ENCODE peak calls at places on chromosome 11, in ten cellular contexts. X is upper lobe of left lung; C is osteoblast; S is sigmoid colon; R is aorta; M is CD8-positive, alpha-beta memory T cell; D is psoas muscle; N is IMR-90; P is fibroblast of lung; W is cardiac muscle cell. O is an unnamed sample. For H3K4me1, the result is how much of the 10 kb centered on the place peaks cover.

GRCh38 chr11:61507962-61508824 is at the start of gene LRRC10B:
- DNase-seq in C (no peak), S (no peak), W (peak), P (no peak), M (no peak), D (peak), N (no peak), X (peak), R (peak), O (no peak)

GRCh38 chr11:129247129-129247528 is 55.0 kb upstream of the ARHGAP32 start:
- DNase-seq in M (no peak), N (peak), X (no peak), C (no peak), W (no peak), P (peak), D (no peak), R (no peak), S (no peak), O (peak)

GRCh38 chr11:17012712-17013547 is 1.3 kb downstream of the PLEKHA7 start:
- DNase-seq in C (peak), R (peak), D (peak), N (peak), X (peak), P (peak), S (peak), W (peak), M (no peak), O (no peak)

GRCh38 chr11:108135845-108136599 is 14.7 kb downstream of the ACAT1 start:
- DNase-seq in D (no peak), N (peak), X (no peak), C (no peak), R (no peak), P (peak), S (no peak), W (no peak), M (no peak), O (peak)

GRCh38 chr11:65539401-65540289 is 14.8 kb downstream of the SCYL1 start:
- DNase-seq in W (no peak), S (peak), D (no peak), N (no peak), C (peak), M (no peak), P (no peak), X (peak), R (no peak), O (no peak)

GRCh38 chr11:57325735-57326048 is 940 bp upstream of the TNKS1BP1 start:
- DNase-seq in D (peak), S (peak), W (no peak), M (no peak), P (no peak), X (peak), C (no peak), N (no peak), R (no peak), O (no peak)

GRCh38 chr11:95289378-95289777 is 58.4 kb upstream of the SESN3 start:
- DNase-seq in X (no peak), N (no peak), C (no peak), D (no peak), W (no peak), M (no peak), P (peak), S (no peak), R (no peak), O (no peak)

GRCh38 chr11:83249972-83250593 is 36.1 kb downstream of the CCDC90B start:
- DNase-seq in M (no peak), C (peak), R (no peak), X (no peak), W (peak), P (peak), N (peak), D (no peak), S (no peak), O (no peak)

GRCh38 chr11:113090716-113091577 is 129.7 kb downstream of the NCAM1 start:
- DNase-seq in R (no peak), C (no peak), M (no peak), N (no peak), X (no peak), D (no peak), W (no peak), S (no peak), P (no peak), O (no peak)

GRCh38 chr11:2507945-2508749 is 63.3 kb downstream of the KCNQ1 start:
- DNase-seq in D (no peak), R (peak), N (no peak), W (no peak), C (peak), S (peak), M (no peak), P (no peak), X (no peak), O (no peak)

GRCh38 chr11:1260023-1260501 is 37.2 kb downstream of the MUC5B start:
- DNase-seq in X (no peak), M (peak), N (no peak), R (no peak), C (peak), D (no peak), W (no peak), S (no peak), P (no peak), O (peak)

GRCh38 chr11:6476571-6476970 is 2.8 kb upstream of the TRIM3 start:
- DNase-seq in W (no peak), N (no peak), M (no peak), R (no peak), X (no peak), C (no peak), S (no peak), P (no peak), D (no peak), O (no peak)

GRCh38 chr11:43943931-43944751 is 1.7 kb downstream of the C11orf96 start:
- DNase-seq in P (peak), X (no peak), C (peak), S (peak), D (peak), N (peak), M (no peak), R (peak), W (peak), O (no peak)

GRCh38 chr11:10438451-10438850 is 16.6 kb upstream of the AMPD3 start:
- DNase-seq in M (no peak), N (peak), X (no peak), S (no peak), P (peak), C (no peak), D (no peak), W (no peak), R (no peak), O (no peak)

GRCh38 chr11:6629892-6630631 is 10.8 kb upstream of the TPP1 start:
- DNase-seq in M (no peak), P (no peak), D (no peak), W (peak), X (no peak), S (no peak), N (no peak), R (no peak), C (peak), O (no peak)

GRCh38 chr11:65310215-65310614 is 4.5 kb upstream of the CDC42EP2 start:
- DNase-seq in X (peak), R (no peak), P (peak), D (peak), N (no peak), M (no peak), W (no peak), C (peak), S (no peak), O (no peak)

GRCh38 chr11:94543695-94544581 is at the start of gene FUT4:
- DNase-seq in R (peak), S (peak), W (peak), P (peak), M (peak), D (peak), N (peak), X (peak), C (peak), O (peak)

DNA sequence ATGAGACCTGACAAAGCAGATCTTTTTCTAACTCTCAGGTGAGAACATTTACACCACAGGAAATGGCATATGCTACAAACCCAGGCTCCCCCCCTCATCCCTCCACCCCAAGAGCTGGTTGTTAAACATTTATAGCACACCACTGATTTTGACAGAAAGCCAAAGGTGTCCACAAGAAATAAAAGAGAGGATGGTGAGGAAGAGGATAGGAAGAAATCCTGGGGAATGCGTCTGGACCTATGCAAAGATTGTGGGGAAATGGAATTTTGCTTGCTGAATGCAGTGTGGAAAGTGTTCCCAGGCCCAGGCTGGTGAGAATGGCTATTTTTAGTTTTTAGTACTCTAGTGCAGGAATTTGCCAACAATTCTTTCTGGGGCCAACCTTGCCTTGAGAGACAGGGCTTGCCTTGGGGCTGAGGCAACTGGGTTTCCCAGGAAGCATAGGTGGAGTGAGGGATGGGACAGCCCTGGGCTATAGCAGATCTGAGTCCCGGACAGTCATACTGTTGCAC is 163.9 kb downstream of the ADAMTS15 start:
- DNase-seq in N (peak), X (no peak), P (peak), M (no peak), D (no peak), C (no peak), R (no peak), W (peak), S (no peak), O (no peak)
- H3K27ac ChIP-seq in N (peak), X (no peak), P (peak), M (no peak), D (no peak), C (peak), R (peak), W (peak), S (no peak), O (no peak)

DNA sequence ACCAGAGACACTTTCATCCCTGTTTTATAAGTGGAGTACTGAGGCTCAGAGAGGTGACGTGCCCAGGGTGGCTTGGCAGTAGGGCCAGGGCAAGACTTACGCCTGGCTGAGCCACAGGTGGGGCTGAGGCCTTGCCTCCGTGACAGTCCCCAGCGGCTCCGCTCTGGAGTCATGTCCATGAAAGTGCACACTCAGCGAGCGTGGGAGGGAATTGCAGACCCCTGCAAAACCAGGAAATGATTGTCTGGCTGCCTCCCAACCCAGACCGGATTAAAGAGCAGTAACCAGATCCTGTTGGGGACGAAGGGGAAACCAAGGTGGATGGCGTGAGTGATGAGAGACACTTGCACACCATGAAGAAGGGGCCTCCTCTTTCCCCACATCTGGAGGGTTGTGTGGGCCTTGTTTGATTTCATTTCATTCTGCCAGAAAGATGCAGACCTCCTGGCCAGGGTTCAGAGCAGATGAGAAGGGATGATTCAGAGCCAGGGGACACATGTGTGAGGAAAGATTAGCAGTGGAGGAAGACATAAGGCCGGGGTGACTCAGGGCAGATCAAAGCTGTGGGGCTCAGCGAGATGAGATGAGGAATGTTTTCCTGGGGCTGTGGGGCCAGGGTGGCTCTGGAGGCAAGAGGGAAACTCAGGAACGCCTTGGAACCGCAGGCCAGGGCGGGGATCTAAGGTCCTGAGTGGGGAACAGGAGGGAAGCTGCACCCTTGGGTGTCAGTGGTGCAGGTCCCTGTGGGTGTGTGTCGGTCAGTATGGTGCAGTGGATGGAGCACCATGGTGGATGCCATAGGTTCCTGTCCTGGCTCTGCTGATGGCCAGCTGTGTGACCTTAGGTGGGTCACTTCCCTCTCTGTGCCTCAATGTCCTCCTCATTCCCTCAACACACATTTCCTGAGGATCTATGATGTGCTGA is 29.9 kb upstream of the LRRC32 start:
- DNase-seq in X (no peak), C (peak), D (peak), P (peak), N (peak), M (no peak), R (no peak), W (no peak), S (no peak), O (no peak)
- H3K4me1 ChIP-seq in X (under half), C (under half), D (under half), P (under half), N (under half), M (under half), R (under half), W (under half), S (under half), O (under half)

DNA sequence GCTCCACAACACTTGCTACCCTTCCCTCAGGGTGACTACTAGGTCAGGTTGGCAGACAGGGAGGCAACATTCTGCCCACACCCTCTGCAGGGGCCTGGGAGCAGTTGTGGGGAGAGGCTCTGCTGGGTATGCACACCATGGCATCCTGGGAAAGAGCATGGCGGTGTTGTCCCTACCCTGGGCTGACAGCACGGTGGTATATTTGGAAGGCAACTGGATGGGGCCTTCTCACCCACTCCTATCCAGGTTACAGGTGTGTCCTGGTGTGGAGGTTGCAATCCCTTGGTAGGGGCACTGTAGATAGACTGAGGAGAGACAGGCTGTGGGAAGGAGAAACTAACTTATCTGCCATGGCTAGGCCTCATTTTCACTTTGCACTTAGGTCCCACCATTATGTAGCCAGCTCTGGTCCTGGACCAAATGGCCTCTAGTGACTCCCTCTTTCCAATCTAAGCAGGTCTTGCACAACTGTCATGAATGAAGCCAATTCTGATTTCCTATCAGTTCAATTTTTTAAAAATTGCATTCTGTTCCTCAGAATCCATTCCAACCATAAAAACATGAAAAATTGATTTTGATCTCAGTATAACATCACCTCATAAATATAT is 54.0 kb upstream of the CD44 start:
- DNase-seq in W (no peak), C (no peak), D (no peak), P (no peak), R (no peak), N (no peak), S (no peak), X (no peak), M (no peak), O (no peak)
- H3K27ac ChIP-seq in W (no peak), C (peak), D (no peak), P (peak), R (peak), N (no peak), S (no peak), X (no peak), M (no peak), O (peak)

GRCh38 chr11:38130514-38130913 is 1532.5 kb upstream of the RAG2 start:
- DNase-seq in R (no peak), N (no peak), W (no peak), X (no peak), C (no peak), D (no peak), P (no peak), S (no peak), M (no peak), O (no peak)
- H3K4me1 ChIP-seq in R (under half), N (under half), W (under half), X (under half), C (under half), D (under half), P (under half), S (under half), M (under half), O (under half)

GRCh38 chr11:86174101-86175046 is 70.2 kb upstream of the EED start:
- DNase-seq in P (peak), W (peak), N (peak), X (peak), R (peak), D (peak), C (peak), S (peak), M (no peak), O (no peak)
- H3K27ac ChIP-seq in P (peak), W (peak), N (peak), X (peak), R (peak), D (peak), C (peak), S (peak), M (peak), O (no peak)

GRCh38 chr11:47348859-47349258 is 3.6 kb downstream of the MYBPC3 start:
- DNase-seq in W (no peak), C (peak), N (peak), D (no peak), P (no peak), X (no peak), S (no peak), M (no peak), R (no peak), O (no peak)
- H3K4me1 ChIP-seq in W (under half), C (under half), N (under half), D (under half), P (under half), X (under half), S (under half), M (under half), R (under half), O (under half)

GRCh38 chr11:11786771-11787170 is 55.0 kb upstream of the USP47 start:
- DNase-seq in M (no peak), D (no peak), C (no peak), P (peak), N (peak), S (no peak), R (no peak), X (no peak), W (peak), O (no peak)
- H3K27ac ChIP-seq in M (no peak), D (no peak), C (no peak), P (no peak), N (no peak), S (no peak), R (no peak), X (no peak), W (no peak), O (no peak)

GRCh38 chr11:63512816-63513215 is 6.9 kb downstream of the LGALS12 start:
- DNase-seq in S (no peak), D (no peak), N (no peak), M (no peak), W (no peak), P (no peak), X (no peak), R (no peak), C (no peak), O (no peak)
- H3K4me1 ChIP-seq in S (under half), D (under half), N (under half), M (under half), W (under half), P (under half), X (under half), R (under half), C (under half), O (under half)

GRCh38 chr11:118263694-118264567 is at the start of gene MPZL2:
- DNase-seq in M (no peak), P (no peak), W (peak), N (no peak), X (peak), C (no peak), S (no peak), D (peak), R (no peak), O (no peak)
- H3K27ac ChIP-seq in M (no peak), P (no peak), W (no peak), N (no peak), X (peak), C (no peak), S (peak), D (no peak), R (no peak), O (no peak)

O was measured in CD4-positive, alpha-beta memory T cell.